ENCODE peak calls at places on chromosome 3, in seven cellular contexts. M, N, Q, C, J, F and Z are unnamed samples.

GRCh38 chr3:78139166-78139565 is 1099.3 kb downstream of the ROBO2 start:
- DNase-seq in Q (no peak), M (no peak), J (peak), N (no peak), F (no peak), C (no peak), Z (peak)

GRCh38 chr3:7927864-7928263 is 573.8 kb upstream of the LMCD1 start:
- DNase-seq in Q (no peak), C (no peak), F (no peak), N (no peak), J (no peak), M (no peak), Z (no peak)

GRCh38 chr3:128438488-128439072 is 28.1 kb downstream of the DNAJB8 start:
- DNase-seq in Q (no peak), M (no peak), F (no peak), J (no peak), C (no peak), N (no peak), Z (no peak)

GRCh38 chr3:57820479-57820878 is 64.4 kb downstream of the SLMAP start:
- DNase-seq in J (no peak), F (no peak), Q (no peak), N (no peak), C (peak), M (no peak), Z (no peak)

GRCh38 chr3:117272876-117273523 is 563.4 kb downstream of the TUSC7 start:
- DNase-seq in C (no peak), Q (no peak), M (no peak), F (no peak), N (no peak), J (no peak), Z (no peak)

GRCh38 chr3:129022995-129023332 is 21.9 kb downstream of the EFCC1 start:
- DNase-seq in J (no peak), N (no peak), F (no peak), Q (no peak), M (no peak), C (no peak), Z (no peak)

GRCh38 chr3:189748046-189748445 is 116.9 kb downstream of the TP63 start:
- DNase-seq in M (no peak), N (no peak), Q (no peak), C (no peak), J (no peak), F (no peak), Z (no peak)

GRCh38 chr3:194364652-194365434 is 4.7 kb downstream of the LRRC15 start:
- DNase-seq in N (no peak), F (no peak), J (peak), M (no peak), Q (no peak), C (peak), Z (peak)

GRCh38 chr3:112463250-112463649 is 36.0 kb downstream of the BTLA start:
- DNase-seq in J (no peak), C (no peak), M (peak), N (no peak), F (no peak), Q (no peak), Z (no peak)

GRCh38 chr3:28317438-28318022 is 31.0 kb upstream of the ZCWPW2 start:
- DNase-seq in M (peak), C (peak), F (peak), N (no peak), Q (no peak), J (no peak), Z (no peak)

GRCh38 chr3:176937994-176938393 is 259.3 kb downstream of the TBL1XR1 start:
- DNase-seq in F (no peak), Q (no peak), N (no peak), C (no peak), J (no peak), M (no peak), Z (no peak)

GRCh38 chr3:155772801-155773200 is 27.9 kb upstream of the PLCH1 start:
- DNase-seq in N (no peak), C (no peak), F (no peak), J (no peak), Q (no peak), M (no peak), Z (no peak)

GRCh38 chr3:156762631-156763185 is 63.4 kb upstream of the LEKR1 start:
- DNase-seq in M (no peak), C (no peak), Q (no peak), N (no peak), F (no peak), J (peak), Z (peak)

GRCh38 chr3:179452166-179452544 is 885 bp upstream of the GNB4 start:
- DNase-seq in J (peak), Q (no peak), M (no peak), F (no peak), C (no peak), N (no peak), Z (peak)

GRCh38 chr3:45654344-45654934 is 34.8 kb upstream of the SACM1L start:
- DNase-seq in N (no peak), Q (no peak), C (no peak), F (no peak), M (no peak), J (no peak), Z (no peak)

GRCh38 chr3:139803294-139803693 is 125.5 kb upstream of the NMNAT3 start:
- DNase-seq in C (no peak), Q (no peak), F (no peak), N (no peak), M (no peak), J (no peak), Z (no peak)

GRCh38 chr3:112360574-112360973 is 27.6 kb downstream of the CD200 start:
- DNase-seq in M (no peak), Q (no peak), N (no peak), J (no peak), F (no peak), C (no peak), Z (no peak)

GRCh38 chr3:148882288-148882687 is 17.2 kb downstream of the CPA3 start:
- DNase-seq in Q (no peak), N (no peak), C (peak), M (no peak), F (no peak), J (no peak), Z (no peak)

GRCh38 chr3:108200024-108200423 is 22.2 kb downstream of the IFT57 start:
- DNase-seq in N (no peak), C (no peak), J (no peak), Q (no peak), F (no peak), M (no peak), Z (no peak)

GRCh38 chr3:73610493-73610892 is 14.2 kb downstream of the PDZRN3 start:
- DNase-seq in J (no peak), M (no peak), N (no peak), C (no peak), F (no peak), Q (no peak), Z (no peak)

GRCh38 chr3:40290396-40290795 is 19.1 kb upstream of the EIF1B start:
- DNase-seq in C (no peak), Q (no peak), J (no peak), N (no peak), F (no peak), M (no peak), Z (no peak)

GRCh38 chr3:28287046-28287445 is 45.6 kb downstream of the CMC1 start:
- DNase-seq in C (no peak), J (no peak), F (no peak), M (no peak), N (no peak), Q (no peak), Z (no peak)